ENCODE peak calls at places on chromosome 2, in five cellular contexts. Q, N, Y, F and U are unnamed samples.

GRCh38 chr2:72001937-72002690 is 145.5 kb downstream of the CYP26B1 start:
- DNase-seq in Q (peak; percentile 44), N (no peak), Y (no peak), F (no peak), U (no peak)

GRCh38 chr2:229282758-229283546 is 11.9 kb upstream of the PID1 start:
- DNase-seq in Q (no peak), N (no peak), Y (peak; percentile 92), F (no peak), U (no peak)

GRCh38 chr2:165238295-165238694 is 919 bp upstream of the SCN2A start:
- DNase-seq in Q (peak; percentile 75), N (no peak), Y (peak; percentile 23), F (no peak), U (no peak)

GRCh38 chr2:19710230-19710629 is 191.6 kb downstream of the TTC32 start:
- DNase-seq in Q (no peak), N (no peak), Y (no peak), F (no peak), U (no peak)

GRCh38 chr2:44560961-44561360 is 199.2 kb downstream of the CAMKMT start:
- DNase-seq in Q (no peak), N (no peak), Y (peak; percentile 77), F (no peak), U (no peak)

GRCh38 chr2:180012523-180012922 is 5.4 kb upstream of the CWC22 start:
- DNase-seq in Q (no peak), N (no peak), Y (peak; percentile 77), F (no peak), U (no peak)

GRCh38 chr2:88190808-88191721 is 20.9 kb downstream of the THNSL2 start:
- DNase-seq in Q (peak; percentile 64), N (peak; percentile 8), Y (peak; percentile 13), F (no peak), U (no peak)

GRCh38 chr2:19355416-19355821 is 3.0 kb downstream of the OSR1 start:
- DNase-seq in Q (no peak), N (no peak), Y (no peak), F (no peak), U (no peak)

GRCh38 chr2:159753797-159754196 is 41.5 kb downstream of the MARCHF7 start:
- DNase-seq in Q (no peak), N (no peak), Y (no peak), F (no peak), U (no peak)

GRCh38 chr2:9230881-9231280 is 24.3 kb downstream of the ASAP2 start:
- DNase-seq in Q (no peak), N (no peak), Y (no peak), F (no peak), U (no peak)

GRCh38 chr2:216222650-216223352 is 113.7 kb downstream of the XRCC5 start:
- DNase-seq in Q (no peak), N (no peak), Y (peak; percentile 58), F (no peak), U (no peak)

GRCh38 chr2:197240018-197240712 is 70.4 kb downstream of the ANKRD44 start:
- DNase-seq in Q (no peak), N (no peak), Y (no peak), F (no peak), U (no peak)